ENCODE peak calls at places on chromosomes 5 and 9, in four cellular contexts. P is CD4-positive, alpha-beta memory T cell; X is endothelial cell of umbilical vein; F is DND-41. R is an unnamed sample.

GRCh38 chr5:157842185-157842584 is 16.8 kb downstream of the CLINT1 start:
- DNase-seq in P (no peak), X (no peak), F (no peak), R (no peak)

GRCh38 chr5:154344461-154344860 is 101.3 kb upstream of the SAP30L start:
- DNase-seq in P (no peak), X (no peak), F (no peak), R (no peak)

GRCh38 chr5:59460368-59461153 is 433.0 kb downstream of the PDE4D start:
- DNase-seq in P (no peak), X (no peak), F (no peak), R (no peak)

GRCh38 chr5:1012316-1012841 is 3.8 kb downstream of the NKD2 start:
- DNase-seq in P (no peak), X (no peak), F (no peak), R (no peak)

GRCh38 chr9:81526587-81526986 is 162.8 kb downstream of the TLE1 start:
- DNase-seq in P (no peak), X (no peak), F (no peak), R (no peak)

GRCh38 chr5:40781843-40782409 is 16.2 kb downstream of the PRKAA1 start:
- DNase-seq in P (no peak), X (no peak), F (no peak), R (no peak)

GRCh38 chr5:158200624-158201023 is 341.7 kb upstream of the CLINT1 start:
- DNase-seq in P (no peak), X (no peak), F (no peak), R (no peak)

GRCh38 chr5:138793481-138794010 is 40.3 kb downstream of the CTNNA1 start:
- DNase-seq in P (no peak), X (no peak), F (no peak), R (no peak)

GRCh38 chr9:97615439-97616072 is 17.6 kb downstream of the TSTD2 start:
- DNase-seq in P (peak; percentile 49), X (peak; percentile 77), F (peak; percentile 59), R (peak; percentile 57)

GRCh38 chr5:33608476-33609026 is 167.8 kb downstream of the TARS1 start:
- DNase-seq in P (no peak), X (no peak), F (no peak), R (no peak)

GRCh38 chr5:143054480-143054941 is 284.3 kb downstream of the ARHGAP26 start:
- DNase-seq in P (no peak), X (peak; percentile 37), F (no peak), R (no peak)

GRCh38 chr5:66727630-66728029 is 131.4 kb downstream of the MAST4 start:
- DNase-seq in P (no peak), X (no peak), F (no peak), R (no peak)

GRCh38 chr5:77087484-77088291 is 603 bp upstream of the ZBED3 start:
- DNase-seq in P (peak; percentile 5), X (peak; percentile 51), F (peak; percentile 14), R (peak; percentile 37)

GRCh38 chr5:1806199-1806598 is 5.0 kb downstream of the NDUFS6 start:
- DNase-seq in P (no peak), X (no peak), F (no peak), R (no peak)

GRCh38 chr5:124703995-124704394 is 42.4 kb downstream of the ZNF608 start:
- DNase-seq in P (no peak), X (no peak), F (no peak), R (no peak)
- H3K4me1 ChIP-seq in P (no peaks in the 10 kb centered on the region), X (no peaks in the 10 kb centered on the region), F (peaks cover 10% of the 10 kb centered on the region), R (peaks cover 77% of the 10 kb centered on the region)

GRCh38 chr9:105118646-105119045 is 125.8 kb upstream of the SLC44A1 start:
- DNase-seq in P (no peak), X (no peak), F (no peak), R (no peak)
- H3K4me1 ChIP-seq in P (peaks cover 30% of the 10 kb centered on the region), X (no peaks in the 10 kb centered on the region), F (peaks cover 26% of the 10 kb centered on the region), R (peaks cover 12% of the 10 kb centered on the region)

GRCh38 chr9:130845254-130845653 is 10.2 kb downstream of the ABL1 start:
- DNase-seq in P (no peak), X (no peak), F (no peak), R (no peak)

GRCh38 chr9:130844028-130844427 is 9.0 kb downstream of the ABL1 start:
- DNase-seq in P (no peak), X (no peak), F (no peak), R (no peak)

GRCh38 chr9:130845901-130846381 is 10.9 kb downstream of the ABL1 start:
- DNase-seq in P (no peak), X (peak; percentile 73), F (no peak), R (no peak)

GRCh38 chr9:130842547-130842946 is 7.5 kb downstream of the ABL1 start:
- DNase-seq in P (no peak), X (no peak), F (no peak), R (no peak)

DNA sequence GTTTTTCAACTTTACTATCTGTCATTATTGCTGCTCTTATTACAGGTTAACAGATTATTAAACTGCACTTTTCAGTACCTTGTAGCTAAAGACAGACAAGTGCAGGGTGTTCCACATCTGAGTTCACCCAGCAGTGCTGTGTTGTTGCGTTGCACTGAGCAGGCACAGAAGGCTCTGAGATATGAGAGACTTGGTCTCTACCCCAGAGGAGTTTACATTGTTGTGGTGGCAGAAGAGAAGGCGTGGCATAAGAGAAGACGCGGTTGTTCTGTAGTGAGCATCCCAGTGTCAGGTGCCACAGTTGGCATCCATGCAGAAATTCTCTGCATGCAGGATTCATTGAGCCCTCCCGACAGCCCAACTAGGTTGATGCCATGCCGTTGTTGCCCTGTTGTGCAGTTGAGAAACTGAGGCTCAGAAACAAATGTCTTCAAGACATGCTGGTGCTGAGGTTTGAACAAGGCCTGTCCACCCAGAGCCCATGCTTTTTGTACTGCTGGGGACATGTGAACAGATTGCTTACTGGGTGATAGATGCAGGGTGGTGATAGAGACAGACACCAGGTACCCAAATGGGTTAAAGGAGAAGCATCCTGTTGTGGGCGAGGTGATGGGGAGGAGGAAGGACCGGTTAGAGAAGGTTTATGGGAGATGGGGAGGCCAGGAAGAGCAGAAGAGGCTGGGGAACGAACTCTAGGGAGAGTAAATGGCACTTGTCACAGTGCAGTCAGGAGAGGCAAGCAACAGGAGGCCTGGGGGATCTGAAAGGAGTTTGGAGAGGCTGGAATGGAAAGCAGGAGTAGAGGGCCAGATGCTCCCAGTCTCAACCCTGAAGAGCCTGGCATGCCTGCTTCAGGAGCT is 8.2 kb downstream of the ABL1 start:
- DNase-seq in P (no peak), X (no peak), F (no peak), R (no peak)
- H3K4me1 ChIP-seq in P (peaks cover 31% of the 10 kb centered on the region), X (peaks cover 63% of the 10 kb centered on the region), F (peaks cover 11% of the 10 kb centered on the region), R (peaks cover 4% of the 10 kb centered on the region)

GRCh38 chr5:175868348-175868723 is 3.0 kb upstream of the CPLX2 start:
- DNase-seq in P (no peak), X (no peak), F (no peak), R (no peak)
- H3K4me1 ChIP-seq in P (peaks cover 10% of the 10 kb centered on the region), X (no peaks in the 10 kb centered on the region), F (no peaks in the 10 kb centered on the region), R (peaks cover 6% of the 10 kb centered on the region)

GRCh38 chr5:122063836-122064235 is 14.2 kb downstream of the LOX start:
- DNase-seq in P (no peak), X (peak; percentile 41), F (no peak), R (no peak)
- H3K4me1 ChIP-seq in P (no peaks in the 10 kb centered on the region), X (peaks cover 4% of the 10 kb centered on the region), F (no peaks in the 10 kb centered on the region), R (no peaks in the 10 kb centered on the region)

GRCh38 chr5:42074353-42074752 is 149.3 kb downstream of the FBXO4 start:
- DNase-seq in P (no peak), X (no peak), F (no peak), R (no peak)
- H3K4me1 ChIP-seq in P (no peaks in the 10 kb centered on the region), X (no peaks in the 10 kb centered on the region), F (no peaks in the 10 kb centered on the region), R (no peaks in the 10 kb centered on the region)

DNA sequence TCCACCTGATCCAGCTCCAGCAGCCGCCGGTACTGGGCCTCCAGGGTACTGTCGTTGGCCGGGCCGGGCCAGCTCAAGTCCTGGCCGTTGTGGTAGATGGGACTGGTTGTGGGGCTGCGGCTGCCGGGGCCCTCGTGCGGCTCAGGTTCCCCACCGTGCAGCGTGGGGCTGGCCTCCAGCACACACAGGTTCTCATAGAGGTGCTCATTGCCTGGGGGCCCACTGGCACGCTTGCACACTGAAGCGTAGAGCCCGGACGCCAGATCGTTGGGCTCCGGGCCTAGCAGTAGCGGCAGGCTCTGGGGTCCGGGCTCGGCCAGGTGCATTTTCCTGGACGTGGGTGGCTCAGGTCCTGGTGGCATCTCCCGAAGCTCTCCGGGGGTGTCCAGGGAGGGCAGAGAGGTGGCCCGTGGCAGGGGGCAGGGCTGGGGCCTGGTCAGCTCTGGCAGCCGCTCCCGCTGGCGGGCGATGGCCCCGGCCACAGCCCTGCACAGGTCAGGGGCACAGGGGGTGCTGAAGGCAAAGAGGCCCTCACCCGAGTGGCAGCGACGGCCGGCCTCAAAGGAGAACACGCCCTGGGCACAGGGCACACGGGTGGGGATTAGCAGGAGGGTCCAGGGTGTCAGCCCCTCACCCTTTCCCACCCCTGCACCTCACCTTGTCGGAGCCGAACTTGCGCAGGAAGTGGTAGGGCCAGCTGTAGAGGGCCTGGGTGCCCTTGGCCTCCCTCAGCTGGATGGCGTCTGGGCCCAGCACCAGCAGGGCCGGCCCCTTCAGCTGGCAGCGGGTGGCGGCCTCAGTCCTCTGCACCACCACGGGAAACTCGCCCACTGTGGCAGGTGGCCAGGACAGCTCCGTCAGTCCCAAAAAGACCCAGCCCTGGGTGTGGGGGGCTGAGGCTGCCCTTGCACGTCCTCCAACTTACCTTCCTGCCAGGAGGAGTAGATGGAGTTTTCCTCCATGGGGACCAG is 5.3 kb downstream of the DOK3 start:
- DNase-seq in P (no peak), X (no peak), F (no peak), R (no peak)
- H3K4me1 ChIP-seq in P (no peaks in the 10 kb centered on the region), X (peaks cover 6% of the 10 kb centered on the region), F (peaks cover 4% of the 10 kb centered on the region), R (no peaks in the 10 kb centered on the region)

R was measured in Caco-2.